ENCODE peak calls at places on chromosome 19, in four cellular contexts. One of them, this sample, is unnamed.

GRCh38 chr19:3358392-3358918 is 7.9 kb upstream of the NFIC start:
- DNase-seq in GM06990: no peak
- DNase-seq in PC-3: no peak
- DNase-seq in cardiac muscle cell: no peak
- DNase-seq in this sample: no peak

GRCh38 chr19:1247747-1248453 is 483 bp upstream of the MIDN start:
- DNase-seq in GM06990: peak
- DNase-seq in PC-3: peak
- DNase-seq in cardiac muscle cell: peak
- DNase-seq in this sample: no peak

GRCh38 chr19:1373534-1374249 is 10.0 kb upstream of the NDUFS7 start:
- DNase-seq in GM06990: no peak
- DNase-seq in PC-3: no peak
- DNase-seq in cardiac muscle cell: peak
- DNase-seq in this sample: no peak

GRCh38 chr19:48618916-48619691 is at the start of the genes RPL18 and SPHK2:
- DNase-seq in GM06990: peak
- DNase-seq in PC-3: peak
- DNase-seq in cardiac muscle cell: peak
- DNase-seq in this sample: peak

GRCh38 chr19:22532388-22533310 is 101.5 kb upstream of the ZNF492 start:
- DNase-seq in GM06990: no peak
- DNase-seq in PC-3: no peak
- DNase-seq in cardiac muscle cell: peak
- DNase-seq in this sample: no peak

GRCh38 chr19:55103190-55103589 is 14.2 kb downstream of the PPP1R12C start:
- DNase-seq in GM06990: no peak
- DNase-seq in PC-3: no peak
- DNase-seq in cardiac muscle cell: no peak
- DNase-seq in this sample: no peak

GRCh38 chr19:48925240-48925843 is 8.2 kb upstream of the DHDH start:
- DNase-seq in GM06990: no peak
- DNase-seq in PC-3: peak
- DNase-seq in cardiac muscle cell: peak
- DNase-seq in this sample: no peak

GRCh38 chr19:10193666-10194499 is 870 bp downstream of the DNMT1 start:
- DNase-seq in GM06990: no peak
- DNase-seq in PC-3: peak
- DNase-seq in cardiac muscle cell: peak
- DNase-seq in this sample: no peak

GRCh38 chr19:18333680-18334079 is 6.7 kb upstream of the PGPEP1 start:
- DNase-seq in GM06990: no peak
- DNase-seq in PC-3: no peak
- DNase-seq in cardiac muscle cell: no peak
- DNase-seq in this sample: no peak

GRCh38 chr19:8580710-8581281 is 3.6 kb upstream of the MYO1F start:
- DNase-seq in GM06990: peak
- DNase-seq in PC-3: peak
- DNase-seq in cardiac muscle cell: peak
- DNase-seq in this sample: peak

GRCh38 chr19:3142292-3142670 is 6.4 kb downstream of the GNA15 start:
- DNase-seq in GM06990: no peak
- DNase-seq in PC-3: peak
- DNase-seq in cardiac muscle cell: peak
- DNase-seq in this sample: no peak

GRCh38 chr19:11195681-11196080 is 1.7 kb downstream of the KANK2 start:
- DNase-seq in GM06990: no peak
- DNase-seq in PC-3: no peak
- DNase-seq in cardiac muscle cell: no peak
- DNase-seq in this sample: no peak

GRCh38 chr19:57566396-57567256 is 7.0 kb upstream of the ZNF550 start:
- DNase-seq in GM06990: no peak
- DNase-seq in PC-3: no peak
- DNase-seq in cardiac muscle cell: peak
- DNase-seq in this sample: no peak

GRCh38 chr19:56538761-56539263 is at the start of gene ZFP28:
- DNase-seq in GM06990: no peak
- DNase-seq in PC-3: no peak
- DNase-seq in cardiac muscle cell: no peak
- DNase-seq in this sample: peak

GRCh38 chr19:58054792-58055482 is 4.1 kb upstream of the ZNF135 start:
- DNase-seq in GM06990: no peak
- DNase-seq in PC-3: no peak
- DNase-seq in cardiac muscle cell: peak
- DNase-seq in this sample: no peak

GRCh38 chr19:14611051-14611450 is 28.2 kb downstream of the CLEC17A start:
- DNase-seq in GM06990: no peak
- DNase-seq in PC-3: no peak
- DNase-seq in cardiac muscle cell: no peak
- DNase-seq in this sample: no peak

GRCh38 chr19:19568802-19569756 is 31.0 kb downstream of the CILP2 start:
- DNase-seq in GM06990: no peak
- DNase-seq in PC-3: peak
- DNase-seq in cardiac muscle cell: peak
- DNase-seq in this sample: no peak

GRCh38 chr19:19657397-19657783 is 6.1 kb downstream of the ATP13A1 start:
- DNase-seq in GM06990: no peak
- DNase-seq in PC-3: no peak
- DNase-seq in cardiac muscle cell: peak
- DNase-seq in this sample: no peak

GRCh38 chr19:50203281-50204080 is at the start of gene MYH14:
- DNase-seq in GM06990: no peak
- DNase-seq in PC-3: peak
- DNase-seq in cardiac muscle cell: peak
- DNase-seq in this sample: peak

GRCh38 chr19:20422616-20423205 is 142.9 kb downstream of the ZNF737 start:
- DNase-seq in GM06990: no peak
- DNase-seq in PC-3: no peak
- DNase-seq in cardiac muscle cell: peak
- DNase-seq in this sample: no peak

GRCh38 chr19:34994643-34995471 is 5.3 kb upstream of the GRAMD1A start:
- DNase-seq in GM06990: no peak
- DNase-seq in PC-3: peak
- DNase-seq in cardiac muscle cell: no peak
- DNase-seq in this sample: no peak

GRCh38 chr19:12946092-12946845 is 607 bp downstream of the RAD23A start:
- DNase-seq in GM06990: peak
- DNase-seq in PC-3: peak
- DNase-seq in cardiac muscle cell: peak
- DNase-seq in this sample: peak

GRCh38 chr19:3720533-3720917 is 12.3 kb downstream of the TJP3 start:
- DNase-seq in GM06990: no peak
- DNase-seq in PC-3: no peak
- DNase-seq in cardiac muscle cell: no peak
- DNase-seq in this sample: no peak

GRCh38 chr19:2015611-2015950 is at the start of gene BTBD2:
- DNase-seq in GM06990: no peak
- DNase-seq in PC-3: peak
- DNase-seq in cardiac muscle cell: peak
- DNase-seq in this sample: no peak

GRCh38 chr19:19613456-19613855 is 5.0 kb downstream of the PBX4 start:
- DNase-seq in GM06990: no peak
- DNase-seq in PC-3: peak
- DNase-seq in cardiac muscle cell: no peak
- DNase-seq in this sample: no peak

GRCh38 chr19:5801796-5802616 is 2.9 kb upstream of the NRTN start:
- DNase-seq in GM06990: no peak
- DNase-seq in PC-3: no peak
- DNase-seq in cardiac muscle cell: peak
- DNase-seq in this sample: peak

GRCh38 chr19:45069056-45069455 is 7.2 kb downstream of the ZNF296 start:
- DNase-seq in GM06990: no peak
- DNase-seq in PC-3: peak
- DNase-seq in cardiac muscle cell: peak
- DNase-seq in this sample: no peak
- TF ChIP-seq CTCF in GM06990: no peak
- TF ChIP-seq CTCF in PC-3: no peak
- TF ChIP-seq CTCF in cardiac muscle cell: no peak
- TF ChIP-seq CTCF in this sample: no peak

DNA sequence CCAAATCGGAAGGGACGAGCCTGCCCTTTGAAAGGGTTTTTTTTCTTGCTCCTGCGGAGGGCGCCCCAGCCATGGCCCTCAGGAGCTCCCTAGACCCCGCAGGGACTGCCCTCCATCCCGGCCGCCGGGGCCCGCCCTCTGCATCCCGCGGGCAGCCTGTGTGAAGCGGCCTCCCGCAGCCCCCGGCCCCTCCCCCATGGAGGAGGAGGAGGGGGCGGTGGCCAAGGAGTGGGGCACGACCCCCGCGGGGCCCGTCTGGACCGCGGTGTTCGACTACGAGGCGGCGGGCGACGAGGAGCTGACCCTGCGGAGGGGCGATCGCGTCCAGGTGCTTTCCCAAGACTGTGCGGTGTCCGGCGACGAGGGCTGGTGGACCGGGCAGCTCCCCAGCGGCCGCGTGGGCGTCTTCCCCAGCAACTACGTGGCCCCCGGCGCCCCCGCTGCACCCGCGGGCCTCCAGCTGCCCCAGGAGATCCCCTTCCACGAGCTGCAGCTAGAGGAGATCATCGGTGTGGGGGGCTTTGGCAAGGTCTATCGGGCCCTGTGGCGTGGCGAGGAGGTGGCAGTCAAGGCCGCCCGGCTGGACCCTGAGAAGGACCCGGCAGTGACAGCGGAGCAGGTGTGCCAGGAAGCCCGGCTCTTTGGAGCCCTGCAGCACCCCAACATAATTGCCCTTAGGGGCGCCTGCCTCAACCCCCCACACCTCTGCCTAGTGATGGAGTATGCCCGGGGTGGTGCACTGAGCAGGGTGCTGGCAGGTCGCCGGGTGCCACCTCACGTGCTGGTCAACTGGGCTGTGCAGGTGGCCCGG is 815 bp downstream of the MAP3K10 start:
- DNase-seq in GM06990: no peak
- DNase-seq in PC-3: peak
- DNase-seq in cardiac muscle cell: peak
- DNase-seq in this sample: peak
- TF ChIP-seq CTCF in GM06990: peak
- TF ChIP-seq CTCF in PC-3: no peak
- TF ChIP-seq CTCF in cardiac muscle cell: no peak
- TF ChIP-seq CTCF in this sample: no peak

GRCh38 chr19:29966594-29967249 is 24.7 kb downstream of the URI1 start:
- DNase-seq in GM06990: peak
- DNase-seq in PC-3: peak
- DNase-seq in cardiac muscle cell: peak
- DNase-seq in this sample: no peak
- TF ChIP-seq CTCF in GM06990: peak
- TF ChIP-seq CTCF in PC-3: peak
- TF ChIP-seq CTCF in cardiac muscle cell: peak
- TF ChIP-seq CTCF in this sample: peak

GRCh38 chr19:51830263-51830662 is 35.3 kb downstream of the FPR3 start:
- DNase-seq in GM06990: no peak
- DNase-seq in PC-3: peak
- DNase-seq in cardiac muscle cell: peak
- DNase-seq in this sample: no peak
- TF ChIP-seq CTCF in GM06990: no peak
- TF ChIP-seq CTCF in PC-3: peak
- TF ChIP-seq CTCF in cardiac muscle cell: peak
- TF ChIP-seq CTCF in this sample: no peak

DNA sequence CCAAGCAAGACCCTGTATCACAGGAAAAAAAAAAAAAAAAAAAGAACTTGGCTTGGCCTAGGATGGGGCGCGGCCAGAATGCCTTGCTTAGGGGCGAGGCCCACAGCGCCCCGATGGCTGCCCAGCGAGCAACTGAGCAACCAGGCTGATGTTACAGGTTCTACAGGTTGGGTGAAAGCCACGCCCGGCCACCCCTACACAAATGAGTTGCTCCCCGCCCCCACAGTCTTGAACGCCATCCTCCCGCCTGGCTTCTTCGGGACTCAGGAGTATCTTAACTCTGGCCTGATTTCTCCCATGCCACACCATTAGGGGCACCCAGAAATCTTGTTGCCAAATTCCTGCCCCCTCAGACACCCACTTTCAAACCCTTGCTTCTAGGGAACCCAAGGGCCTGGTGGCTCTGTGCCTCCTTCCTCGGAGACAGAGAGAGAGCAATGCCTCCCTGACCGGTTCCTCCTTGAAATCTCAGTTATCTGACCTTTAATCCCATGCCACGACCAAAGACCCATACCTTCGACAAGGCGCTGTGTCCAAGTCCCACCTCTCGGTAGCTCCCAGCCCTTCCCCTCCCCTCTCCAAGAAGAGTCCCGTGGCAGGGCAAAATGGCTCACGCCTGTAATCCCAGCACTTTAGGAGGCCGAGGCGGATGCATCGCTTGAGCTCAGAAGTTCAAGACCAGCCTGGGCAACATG is 1.1 kb upstream of the CBLC start:
- DNase-seq in GM06990: no peak
- DNase-seq in PC-3: peak
- DNase-seq in cardiac muscle cell: no peak
- DNase-seq in this sample: no peak
- TF ChIP-seq CTCF in GM06990: no peak
- TF ChIP-seq CTCF in PC-3: no peak
- TF ChIP-seq CTCF in cardiac muscle cell: no peak
- TF ChIP-seq CTCF in this sample: no peak

GRCh38 chr19:46015080-46015960 is 7.5 kb downstream of the PGLYRP1 start:
- DNase-seq in GM06990: peak
- DNase-seq in PC-3: no peak
- DNase-seq in cardiac muscle cell: peak
- DNase-seq in this sample: peak
- TF ChIP-seq CTCF in GM06990: no peak
- TF ChIP-seq CTCF in PC-3: no peak
- TF ChIP-seq CTCF in cardiac muscle cell: no peak
- TF ChIP-seq CTCF in this sample: peak

DNA sequence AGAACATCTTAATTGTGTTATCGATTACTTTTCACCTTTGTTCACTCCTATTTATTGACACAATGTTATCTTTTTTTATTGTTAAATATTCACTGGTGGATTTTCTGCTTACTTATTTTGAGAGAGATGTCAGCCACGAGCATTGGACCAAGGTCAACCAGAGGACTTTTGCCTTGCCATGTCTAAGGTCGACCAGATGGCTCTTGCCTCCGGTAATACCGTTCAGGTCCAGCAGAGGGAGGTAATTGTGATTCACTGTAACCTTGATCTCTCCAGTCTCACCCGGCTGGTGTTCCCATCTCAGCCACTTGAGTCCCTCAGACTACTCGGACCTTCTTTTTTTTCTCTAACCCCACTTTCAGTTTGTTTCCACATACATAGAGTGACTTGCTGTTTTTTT is 1438.1 kb downstream of the UQCRFS1 start:
- DNase-seq in GM06990: no peak
- DNase-seq in PC-3: peak
- DNase-seq in cardiac muscle cell: no peak
- DNase-seq in this sample: no peak
- TF ChIP-seq CTCF in GM06990: peak
- TF ChIP-seq CTCF in PC-3: peak
- TF ChIP-seq CTCF in cardiac muscle cell: peak
- TF ChIP-seq CTCF in this sample: no peak

This sample was measured in neural crest cell.